ENCODE peak calls at places on chromosomes 16 and 17, in seven cellular contexts. W, H, I, N, M, A and P are unnamed samples.

GRCh38 chr17:34503804-34504203 is 75.6 kb upstream of the TMEM132E start:
- DNase-seq in H (no peak), M (no peak), W (no peak), N (no peak), A (no peak), I (no peak), P (no peak)

GRCh38 chr17:18327093-18327492 is 12.0 kb downstream of the SMCR8 start:
- DNase-seq in M (no peak), W (no peak), H (no peak), N (no peak), I (no peak), A (no peak), P (no peak)

GRCh38 chr16:20391045-20391444 is 13.5 kb downstream of the PDILT start:
- DNase-seq in A (no peak), I (no peak), W (no peak), M (no peak), N (no peak), H (no peak), P (no peak)

GRCh38 chr17:28763804-28764266 is 20.0 kb downstream of the TRAF4 start:
- DNase-seq in W (peak), M (peak), A (peak), H (peak), I (peak), N (peak), P (peak)

GRCh38 chr17:41912925-41913324 is 5.8 kb downstream of the ACLY start:
- DNase-seq in I (no peak), A (no peak), M (no peak), N (no peak), H (no peak), W (no peak), P (no peak)

GRCh38 chr16:1466054-1466453 is 8.8 kb downstream of the CLCN7 start:
- DNase-seq in N (no peak), M (no peak), H (no peak), W (no peak), A (no peak), I (no peak), P (no peak)

GRCh38 chr17:44372036-44372435 is 8.4 kb upstream of the FAM171A2 start:
- DNase-seq in I (no peak), A (no peak), W (no peak), M (no peak), N (no peak), H (no peak), P (no peak)

GRCh38 chr16:89052191-89052787 is 41.4 kb upstream of the ACSF3 start:
- DNase-seq in M (peak), W (no peak), N (no peak), A (no peak), H (no peak), I (no peak), P (no peak)

GRCh38 chr17:48562934-48563333 is 15.2 kb downstream of the HOXB4 start:
- DNase-seq in I (no peak), H (no peak), M (no peak), A (no peak), N (no peak), W (no peak), P (no peak)

GRCh38 chr17:49216953-49217650 is 6.6 kb downstream of the ABI3 start:
- DNase-seq in I (no peak), W (no peak), H (no peak), N (no peak), A (no peak), M (no peak), P (no peak)

GRCh38 chr16:75632857-75633256 is 9.8 kb upstream of the ADAT1 start:
- DNase-seq in W (no peak), I (no peak), H (no peak), M (peak), A (no peak), N (no peak), P (no peak)

GRCh38 chr17:42135664-42136653 is 13.4 kb downstream of the HSPB9 start:
- DNase-seq in H (peak), N (no peak), M (peak), A (no peak), W (peak), I (peak), P (no peak)

GRCh38 chr17:45784583-45785372 is 658 bp downstream of the CRHR1 start:
- DNase-seq in I (no peak), H (peak), A (no peak), N (no peak), W (no peak), M (peak), P (peak)

GRCh38 chr17:29575511-29576213 is 7.2 kb downstream of the TP53I13 start:
- DNase-seq in N (no peak), A (no peak), M (no peak), H (no peak), I (no peak), W (no peak), P (no peak)

GRCh38 chr16:85169333-85170065 is 57.2 kb upstream of the CIBAR2 start:
- DNase-seq in H (peak), M (peak), W (peak), A (no peak), N (no peak), I (peak), P (no peak)

GRCh38 chr17:33668516-33668915 is 375.4 kb upstream of the ASIC2 start:
- DNase-seq in A (no peak), I (no peak), H (no peak), W (no peak), M (no peak), N (no peak), P (no peak)

GRCh38 chr16:19817122-19817521 is 67.5 kb downstream of the GPRC5B start:
- DNase-seq in A (no peak), I (no peak), H (no peak), W (no peak), M (no peak), N (no peak), P (no peak)

GRCh38 chr16:73713817-73714495 is 582.7 kb upstream of the PSMD7 start:
- DNase-seq in A (no peak), H (peak), N (no peak), W (peak), I (no peak), M (no peak), P (no peak)

GRCh38 chr16:57186630-57187507 is 740 bp downstream of the RSPRY1 start:
- DNase-seq in N (no peak), A (peak), M (peak), H (peak), I (no peak), W (peak), P (no peak)

GRCh38 chr17:66960623-66961022 is 3.9 kb upstream of the CACNG4 start:
- DNase-seq in N (no peak), I (no peak), W (no peak), M (peak), H (no peak), A (no peak), P (no peak)

GRCh38 chr16:87335968-87336849 is 19.0 kb upstream of the C16orf95 start:
- DNase-seq in M (no peak), N (no peak), A (no peak), I (no peak), H (no peak), W (no peak), P (no peak)

GRCh38 chr17:67518881-67519280 is 141.8 kb downstream of the PITPNC1 start:
- DNase-seq in A (no peak), I (peak), M (no peak), W (peak), H (no peak), N (no peak), P (no peak)

GRCh38 chr17:74149597-74150427 is 53.7 kb upstream of the RPL38 start:
- DNase-seq in H (no peak), N (no peak), A (no peak), I (no peak), M (no peak), W (no peak), P (no peak)

GRCh38 chr17:46944931-46945330 is 22.0 kb downstream of the GOSR2 start:
- DNase-seq in A (no peak), I (no peak), H (no peak), W (no peak), M (no peak), N (no peak), P (no peak)

GRCh38 chr17:57935833-57936807 is 19.1 kb downstream of the CUEDC1 start:
- DNase-seq in M (peak), W (peak), I (peak), N (no peak), A (no peak), H (peak), P (no peak)